ENCODE peak calls at places on chromosomes 3 and 15, in ten cellular contexts. One of them, this sample, is unnamed.

GRCh38 chr3:122092460-122093165 is 37.5 kb downstream of the CD86 start:
- DNase-seq in HAP-1: peak; percentile 40
- DNase-seq in psoas muscle: no peak
- DNase-seq in A673: peak; percentile 44
- DNase-seq in CD8-positive, alpha-beta T cell: peak; percentile 29
- DNase-seq in left ventricle myocardium inferior: peak; percentile 16
- DNase-seq in aorta: peak; percentile 75
- DNase-seq in mesendoderm: peak; percentile 33
- DNase-seq in fibroblast of lung: peak; percentile 23
- DNase-seq in heart left ventricle: peak; percentile 28
- DNase-seq in this sample: peak; percentile 26

GRCh38 chr3:71972031-71972430 is 187.1 kb upstream of the PROK2 start:
- DNase-seq in HAP-1: no peak
- DNase-seq in psoas muscle: no peak
- DNase-seq in A673: no peak
- DNase-seq in CD8-positive, alpha-beta T cell: no peak
- DNase-seq in left ventricle myocardium inferior: no peak
- DNase-seq in aorta: no peak
- DNase-seq in mesendoderm: no peak
- DNase-seq in fibroblast of lung: no peak
- DNase-seq in heart left ventricle: no peak
- DNase-seq in this sample: no peak

GRCh38 chr3:38370149-38370548 is 23.6 kb downstream of the XYLB start:
- DNase-seq in HAP-1: no peak
- DNase-seq in psoas muscle: no peak
- DNase-seq in A673: no peak
- DNase-seq in CD8-positive, alpha-beta T cell: no peak
- DNase-seq in left ventricle myocardium inferior: no peak
- DNase-seq in aorta: no peak
- DNase-seq in mesendoderm: no peak
- DNase-seq in fibroblast of lung: no peak
- DNase-seq in heart left ventricle: no peak
- DNase-seq in this sample: no peak

GRCh38 chr15:33639968-33640367 is 328.3 kb upstream of the CHRM5 start:
- DNase-seq in HAP-1: no peak
- DNase-seq in psoas muscle: no peak
- DNase-seq in A673: no peak
- DNase-seq in CD8-positive, alpha-beta T cell: no peak
- DNase-seq in left ventricle myocardium inferior: no peak
- DNase-seq in aorta: no peak
- DNase-seq in mesendoderm: no peak
- DNase-seq in fibroblast of lung: no peak
- DNase-seq in heart left ventricle: no peak
- DNase-seq in this sample: no peak

GRCh38 chr15:81888748-81889479 is 156.9 kb downstream of the MEX3B start:
- DNase-seq in HAP-1: no peak
- DNase-seq in psoas muscle: no peak
- DNase-seq in A673: no peak
- DNase-seq in CD8-positive, alpha-beta T cell: no peak
- DNase-seq in left ventricle myocardium inferior: no peak
- DNase-seq in aorta: no peak
- DNase-seq in mesendoderm: no peak
- DNase-seq in fibroblast of lung: peak; percentile 85
- DNase-seq in heart left ventricle: no peak
- DNase-seq in this sample: no peak

GRCh38 chr15:82139823-82140268 is 94.0 kb upstream of the MEX3B start:
- DNase-seq in HAP-1: no peak
- DNase-seq in psoas muscle: no peak
- DNase-seq in A673: peak; percentile 75
- DNase-seq in CD8-positive, alpha-beta T cell: no peak
- DNase-seq in left ventricle myocardium inferior: no peak
- DNase-seq in aorta: no peak
- DNase-seq in mesendoderm: peak; percentile 62
- DNase-seq in fibroblast of lung: peak; percentile 58
- DNase-seq in heart left ventricle: no peak
- DNase-seq in this sample: no peak

GRCh38 chr3:12193485-12194165 is 34.9 kb upstream of the TIMP4 start:
- DNase-seq in HAP-1: no peak
- DNase-seq in psoas muscle: no peak
- DNase-seq in A673: peak; percentile 30
- DNase-seq in CD8-positive, alpha-beta T cell: no peak
- DNase-seq in left ventricle myocardium inferior: no peak
- DNase-seq in aorta: peak; percentile 78
- DNase-seq in mesendoderm: no peak
- DNase-seq in fibroblast of lung: peak; percentile 99
- DNase-seq in heart left ventricle: no peak
- DNase-seq in this sample: peak; percentile 69

GRCh38 chr3:161273589-161274218 is 52.6 kb downstream of the NMD3 start:
- DNase-seq in HAP-1: peak; percentile 49
- DNase-seq in psoas muscle: no peak
- DNase-seq in A673: peak; percentile 47
- DNase-seq in CD8-positive, alpha-beta T cell: no peak
- DNase-seq in left ventricle myocardium inferior: no peak
- DNase-seq in aorta: no peak
- DNase-seq in mesendoderm: peak; percentile 37
- DNase-seq in fibroblast of lung: peak; percentile 35
- DNase-seq in heart left ventricle: no peak
- DNase-seq in this sample: peak; percentile 22

GRCh38 chr3:5220193-5220592 is 32.7 kb downstream of the EDEM1 start:
- DNase-seq in HAP-1: no peak
- DNase-seq in psoas muscle: no peak
- DNase-seq in A673: no peak
- DNase-seq in CD8-positive, alpha-beta T cell: no peak
- DNase-seq in left ventricle myocardium inferior: no peak
- DNase-seq in aorta: no peak
- DNase-seq in mesendoderm: no peak
- DNase-seq in fibroblast of lung: no peak
- DNase-seq in heart left ventricle: no peak
- DNase-seq in this sample: no peak

GRCh38 chr3:144350125-144350524 is 378.5 kb downstream of the DIPK2A start:
- DNase-seq in HAP-1: no peak
- DNase-seq in psoas muscle: no peak
- DNase-seq in A673: peak; percentile 67
- DNase-seq in CD8-positive, alpha-beta T cell: no peak
- DNase-seq in left ventricle myocardium inferior: no peak
- DNase-seq in aorta: no peak
- DNase-seq in mesendoderm: no peak
- DNase-seq in fibroblast of lung: no peak
- DNase-seq in heart left ventricle: no peak
- DNase-seq in this sample: no peak

GRCh38 chr15:32888221-32888761 is 170.5 kb downstream of the GREM1 start:
- DNase-seq in HAP-1: no peak
- DNase-seq in psoas muscle: no peak
- DNase-seq in A673: no peak
- DNase-seq in CD8-positive, alpha-beta T cell: no peak
- DNase-seq in left ventricle myocardium inferior: no peak
- DNase-seq in aorta: no peak
- DNase-seq in mesendoderm: no peak
- DNase-seq in fibroblast of lung: peak; percentile 38
- DNase-seq in heart left ventricle: no peak
- DNase-seq in this sample: no peak

GRCh38 chr3:33187368-33187634 is 31.3 kb downstream of the SUSD5 start:
- DNase-seq in HAP-1: no peak
- DNase-seq in psoas muscle: no peak
- DNase-seq in A673: no peak
- DNase-seq in CD8-positive, alpha-beta T cell: no peak
- DNase-seq in left ventricle myocardium inferior: no peak
- DNase-seq in aorta: no peak
- DNase-seq in mesendoderm: no peak
- DNase-seq in fibroblast of lung: peak; percentile 53
- DNase-seq in heart left ventricle: no peak
- DNase-seq in this sample: no peak

GRCh38 chr15:33910741-33911140 is 57.6 kb upstream of the CHRM5 start:
- DNase-seq in HAP-1: no peak
- DNase-seq in psoas muscle: no peak
- DNase-seq in A673: no peak
- DNase-seq in CD8-positive, alpha-beta T cell: no peak
- DNase-seq in left ventricle myocardium inferior: no peak
- DNase-seq in aorta: no peak
- DNase-seq in mesendoderm: no peak
- DNase-seq in fibroblast of lung: peak; percentile 68
- DNase-seq in heart left ventricle: no peak
- DNase-seq in this sample: no peak

GRCh38 chr3:146117406-146118285 is 43.3 kb downstream of the PLOD2 start:
- DNase-seq in HAP-1: no peak
- DNase-seq in psoas muscle: no peak
- DNase-seq in A673: no peak
- DNase-seq in CD8-positive, alpha-beta T cell: no peak
- DNase-seq in left ventricle myocardium inferior: no peak
- DNase-seq in aorta: no peak
- DNase-seq in mesendoderm: no peak
- DNase-seq in fibroblast of lung: peak; percentile 89
- DNase-seq in heart left ventricle: no peak
- DNase-seq in this sample: no peak

GRCh38 chr15:52695146-52695545 is 16.0 kb upstream of the ATOSA start:
- DNase-seq in HAP-1: no peak
- DNase-seq in psoas muscle: no peak
- DNase-seq in A673: no peak
- DNase-seq in CD8-positive, alpha-beta T cell: no peak
- DNase-seq in left ventricle myocardium inferior: no peak
- DNase-seq in aorta: no peak
- DNase-seq in mesendoderm: no peak
- DNase-seq in fibroblast of lung: no peak
- DNase-seq in heart left ventricle: no peak
- DNase-seq in this sample: no peak

GRCh38 chr15:85289677-85290365 is 90.6 kb upstream of the AKAP13 start:
- DNase-seq in HAP-1: peak; percentile 53
- DNase-seq in psoas muscle: peak; percentile 72
- DNase-seq in A673: peak; percentile 79
- DNase-seq in CD8-positive, alpha-beta T cell: peak; percentile 28
- DNase-seq in left ventricle myocardium inferior: peak; percentile 42
- DNase-seq in aorta: no peak
- DNase-seq in mesendoderm: peak; percentile 38
- DNase-seq in fibroblast of lung: peak; percentile 34
- DNase-seq in heart left ventricle: peak; percentile 44
- DNase-seq in this sample: peak; percentile 82

GRCh38 chr15:49570672-49571071 is 49.9 kb downstream of the FAM227B start:
- DNase-seq in HAP-1: no peak
- DNase-seq in psoas muscle: no peak
- DNase-seq in A673: no peak
- DNase-seq in CD8-positive, alpha-beta T cell: no peak
- DNase-seq in left ventricle myocardium inferior: no peak
- DNase-seq in aorta: no peak
- DNase-seq in mesendoderm: no peak
- DNase-seq in fibroblast of lung: no peak
- DNase-seq in heart left ventricle: no peak
- DNase-seq in this sample: no peak

GRCh38 chr3:25620508-25620907 is 44.2 kb downstream of the TOP2B start:
- DNase-seq in HAP-1: no peak
- DNase-seq in psoas muscle: no peak
- DNase-seq in A673: no peak
- DNase-seq in CD8-positive, alpha-beta T cell: no peak
- DNase-seq in left ventricle myocardium inferior: no peak
- DNase-seq in aorta: no peak
- DNase-seq in mesendoderm: no peak
- DNase-seq in fibroblast of lung: no peak
- DNase-seq in heart left ventricle: no peak
- DNase-seq in this sample: no peak

GRCh38 chr3:25618043-25618442 is 46.7 kb downstream of the TOP2B start:
- DNase-seq in HAP-1: no peak
- DNase-seq in psoas muscle: no peak
- DNase-seq in A673: no peak
- DNase-seq in CD8-positive, alpha-beta T cell: no peak
- DNase-seq in left ventricle myocardium inferior: no peak
- DNase-seq in aorta: no peak
- DNase-seq in mesendoderm: no peak
- DNase-seq in fibroblast of lung: no peak
- DNase-seq in heart left ventricle: no peak
- DNase-seq in this sample: no peak

GRCh38 chr3:25621087-25621486 is 43.6 kb downstream of the TOP2B start:
- DNase-seq in HAP-1: no peak
- DNase-seq in psoas muscle: no peak
- DNase-seq in A673: no peak
- DNase-seq in CD8-positive, alpha-beta T cell: no peak
- DNase-seq in left ventricle myocardium inferior: no peak
- DNase-seq in aorta: no peak
- DNase-seq in mesendoderm: no peak
- DNase-seq in fibroblast of lung: no peak
- DNase-seq in heart left ventricle: no peak
- DNase-seq in this sample: no peak
- H3K27me3 ChIP-seq in HAP-1: no peaks in the 10 kb centered on the region
- H3K27me3 ChIP-seq in psoas muscle: no peaks in the 10 kb centered on the region
- H3K27me3 ChIP-seq in A673: no peaks in the 10 kb centered on the region
- H3K27me3 ChIP-seq in CD8-positive, alpha-beta T cell: no peaks in the 10 kb centered on the region
- H3K27me3 ChIP-seq in left ventricle myocardium inferior: no peaks in the 10 kb centered on the region
- H3K27me3 ChIP-seq in aorta: no peaks in the 10 kb centered on the region
- H3K27me3 ChIP-seq in mesendoderm: no peaks in the 10 kb centered on the region
- H3K27me3 ChIP-seq in fibroblast of lung: no peaks in the 10 kb centered on the region
- H3K27me3 ChIP-seq in heart left ventricle: no peaks in the 10 kb centered on the region
- H3K27me3 ChIP-seq in this sample: no peaks in the 10 kb centered on the region

DNA sequence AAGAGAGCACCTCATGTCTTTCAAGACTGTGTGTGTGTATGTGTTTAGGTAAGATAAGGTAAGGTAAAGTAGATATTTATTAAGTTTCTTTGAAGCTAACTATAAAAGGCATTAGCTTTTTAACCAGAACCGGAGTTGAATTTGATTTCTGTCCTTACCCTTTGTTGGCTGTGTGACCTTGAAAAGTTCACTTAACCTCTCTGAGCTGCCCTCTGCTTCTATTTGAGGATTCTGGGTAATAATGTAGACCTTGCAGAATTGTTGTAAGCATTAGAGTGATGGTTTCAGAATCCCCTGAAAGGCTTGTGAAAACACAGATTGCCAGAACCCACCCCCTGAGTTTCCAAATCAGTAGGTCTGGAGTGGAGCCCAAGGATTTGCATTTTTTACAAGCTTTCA is 21.6 kb upstream of the SACM1L start:
- DNase-seq in HAP-1: no peak
- DNase-seq in psoas muscle: no peak
- DNase-seq in A673: no peak
- DNase-seq in CD8-positive, alpha-beta T cell: no peak
- DNase-seq in left ventricle myocardium inferior: no peak
- DNase-seq in aorta: no peak
- DNase-seq in mesendoderm: no peak
- DNase-seq in fibroblast of lung: no peak
- DNase-seq in heart left ventricle: no peak
- DNase-seq in this sample: no peak
- H3K36me3 ChIP-seq in HAP-1: peaks cover 60% of the 10 kb centered on the region
- H3K36me3 ChIP-seq in psoas muscle: peaks cover 4% of the 10 kb centered on the region
- H3K36me3 ChIP-seq in A673: peaks cover 5% of the 10 kb centered on the region
- H3K36me3 ChIP-seq in CD8-positive, alpha-beta T cell: no peaks in the 10 kb centered on the region
- H3K36me3 ChIP-seq in left ventricle myocardium inferior: peaks cover 33% of the 10 kb centered on the region
- H3K36me3 ChIP-seq in aorta: no peaks in the 10 kb centered on the region
- H3K36me3 ChIP-seq in mesendoderm: no peaks in the 10 kb centered on the region
- H3K36me3 ChIP-seq in fibroblast of lung: peaks cover 9% of the 10 kb centered on the region
- H3K36me3 ChIP-seq in heart left ventricle: peaks cover 40% of the 10 kb centered on the region
- H3K36me3 ChIP-seq in this sample: no peaks in the 10 kb centered on the region

GRCh38 chr3:105747621-105748165 is 121.1 kb downstream of the CBLB start:
- DNase-seq in HAP-1: no peak
- DNase-seq in psoas muscle: no peak
- DNase-seq in A673: no peak
- DNase-seq in CD8-positive, alpha-beta T cell: no peak
- DNase-seq in left ventricle myocardium inferior: no peak
- DNase-seq in aorta: no peak
- DNase-seq in mesendoderm: no peak
- DNase-seq in fibroblast of lung: no peak
- DNase-seq in heart left ventricle: no peak
- DNase-seq in this sample: no peak
- H3K4me1 ChIP-seq in HAP-1: peaks cover 26% of the 10 kb centered on the region
- H3K4me1 ChIP-seq in psoas muscle: no peaks in the 10 kb centered on the region
- H3K4me1 ChIP-seq in A673: peaks cover 24% of the 10 kb centered on the region
- H3K4me1 ChIP-seq in CD8-positive, alpha-beta T cell: peaks cover 87% of the 10 kb centered on the region
- H3K4me1 ChIP-seq in left ventricle myocardium inferior: peaks cover 56% of the 10 kb centered on the region
- H3K4me1 ChIP-seq in aorta: no peaks in the 10 kb centered on the region
- H3K4me1 ChIP-seq in mesendoderm: peaks cover 1% of the 10 kb centered on the region
- H3K4me1 ChIP-seq in fibroblast of lung: peaks cover 5% of the 10 kb centered on the region
- H3K4me1 ChIP-seq in heart left ventricle: peaks cover 45% of the 10 kb centered on the region
- H3K4me1 ChIP-seq in this sample: peaks cover 6% of the 10 kb centered on the region

GRCh38 chr3:46471371-46471914 is 6.7 kb upstream of the LTF start:
- DNase-seq in HAP-1: no peak
- DNase-seq in psoas muscle: no peak
- DNase-seq in A673: no peak
- DNase-seq in CD8-positive, alpha-beta T cell: no peak
- DNase-seq in left ventricle myocardium inferior: no peak
- DNase-seq in aorta: no peak
- DNase-seq in mesendoderm: no peak
- DNase-seq in fibroblast of lung: no peak
- DNase-seq in heart left ventricle: peak; percentile 6
- DNase-seq in this sample: no peak
- H3K27me3 ChIP-seq in HAP-1: peaks cover 10% of the 10 kb centered on the region
- H3K27me3 ChIP-seq in psoas muscle: no peaks in the 10 kb centered on the region
- H3K27me3 ChIP-seq in A673: peaks cover 4% of the 10 kb centered on the region
- H3K27me3 ChIP-seq in CD8-positive, alpha-beta T cell: no peaks in the 10 kb centered on the region
- H3K27me3 ChIP-seq in left ventricle myocardium inferior: no peaks in the 10 kb centered on the region
- H3K27me3 ChIP-seq in aorta: no peaks in the 10 kb centered on the region
- H3K27me3 ChIP-seq in mesendoderm: no peaks in the 10 kb centered on the region
- H3K27me3 ChIP-seq in fibroblast of lung: peaks cover 18% of the 10 kb centered on the region
- H3K27me3 ChIP-seq in heart left ventricle: no peaks in the 10 kb centered on the region
- H3K27me3 ChIP-seq in this sample: no peaks in the 10 kb centered on the region